ENCODE peak calls at places on chromosomes 2 and 18, in eight cellular contexts. One of them, this sample, is unnamed.

GRCh38 chr2:44397447-44397846 is 35.7 kb downstream of the CAMKMT start:
- DNase-seq in stimulated activated CD8-positive, alpha-beta memory T cell treated with anti-CD3 and anti-CD28 coated beads, Interleukin-7, amount 100 ng/mL, for 1 hour: no peak
- DNase-seq in stimulated activated CD4-positive, alpha-beta T cell treated with anti-CD3 and anti-CD28 coated beads, Interleukin-15, amount 100 ng/mL, for 24 hours: no peak
- DNase-seq in cardiac muscle cell: no peak
- DNase-seq in HEK293T: no peak
- DNase-seq in CD8-positive, alpha-beta memory T cell: no peak
- DNase-seq in WTC11: no peak
- DNase-seq in MV-4-11: no peak
- DNase-seq in this sample: no peak

GRCh38 chr2:223944166-223944703 is 900 bp downstream of the WDFY1 start:
- DNase-seq in HEK293T: peak
- DNase-seq in stimulated activated CD8-positive, alpha-beta memory T cell treated with anti-CD3 and anti-CD28 coated beads, Interleukin-7, amount 100 ng/mL, for 1 hour: no peak
- DNase-seq in stimulated activated CD4-positive, alpha-beta T cell treated with anti-CD3 and anti-CD28 coated beads, Interleukin-15, amount 100 ng/mL, for 24 hours: peak
- DNase-seq in WTC11: peak
- DNase-seq in cardiac muscle cell: peak
- DNase-seq in MV-4-11: no peak
- DNase-seq in CD8-positive, alpha-beta memory T cell: peak
- DNase-seq in this sample: no peak

GRCh38 chr2:172095146-172095904 is 7.4 kb downstream of the DLX2 start:
- DNase-seq in WTC11: peak
- DNase-seq in MV-4-11: peak
- DNase-seq in cardiac muscle cell: no peak
- DNase-seq in HEK293T: no peak
- DNase-seq in stimulated activated CD4-positive, alpha-beta T cell treated with anti-CD3 and anti-CD28 coated beads, Interleukin-15, amount 100 ng/mL, for 24 hours: peak
- DNase-seq in CD8-positive, alpha-beta memory T cell: peak
- DNase-seq in stimulated activated CD8-positive, alpha-beta memory T cell treated with anti-CD3 and anti-CD28 coated beads, Interleukin-7, amount 100 ng/mL, for 1 hour: no peak
- DNase-seq in this sample: peak

GRCh38 chr2:187567126-187567525 is 12.9 kb upstream of the TFPI start:
- DNase-seq in cardiac muscle cell: no peak
- DNase-seq in HEK293T: no peak
- DNase-seq in stimulated activated CD8-positive, alpha-beta memory T cell treated with anti-CD3 and anti-CD28 coated beads, Interleukin-7, amount 100 ng/mL, for 1 hour: no peak
- DNase-seq in MV-4-11: no peak
- DNase-seq in stimulated activated CD4-positive, alpha-beta T cell treated with anti-CD3 and anti-CD28 coated beads, Interleukin-15, amount 100 ng/mL, for 24 hours: no peak
- DNase-seq in WTC11: no peak
- DNase-seq in CD8-positive, alpha-beta memory T cell: no peak
- DNase-seq in this sample: no peak

GRCh38 chr2:70565039-70565731 is 11.6 kb upstream of the TGFA start:
- DNase-seq in HEK293T: no peak
- DNase-seq in cardiac muscle cell: no peak
- DNase-seq in stimulated activated CD8-positive, alpha-beta memory T cell treated with anti-CD3 and anti-CD28 coated beads, Interleukin-7, amount 100 ng/mL, for 1 hour: no peak
- DNase-seq in stimulated activated CD4-positive, alpha-beta T cell treated with anti-CD3 and anti-CD28 coated beads, Interleukin-15, amount 100 ng/mL, for 24 hours: no peak
- DNase-seq in WTC11: no peak
- DNase-seq in MV-4-11: no peak
- DNase-seq in CD8-positive, alpha-beta memory T cell: no peak
- DNase-seq in this sample: no peak

GRCh38 chr2:26651458-26652155 is 10.4 kb upstream of the CIB4 start:
- DNase-seq in cardiac muscle cell: no peak
- DNase-seq in MV-4-11: no peak
- DNase-seq in stimulated activated CD8-positive, alpha-beta memory T cell treated with anti-CD3 and anti-CD28 coated beads, Interleukin-7, amount 100 ng/mL, for 1 hour: no peak
- DNase-seq in HEK293T: no peak
- DNase-seq in WTC11: no peak
- DNase-seq in stimulated activated CD4-positive, alpha-beta T cell treated with anti-CD3 and anti-CD28 coated beads, Interleukin-15, amount 100 ng/mL, for 24 hours: no peak
- DNase-seq in CD8-positive, alpha-beta memory T cell: no peak
- DNase-seq in this sample: no peak

GRCh38 chr2:128008089-128008672 is 19.7 kb downstream of the SAP130 start:
- DNase-seq in WTC11: no peak
- DNase-seq in MV-4-11: peak
- DNase-seq in stimulated activated CD8-positive, alpha-beta memory T cell treated with anti-CD3 and anti-CD28 coated beads, Interleukin-7, amount 100 ng/mL, for 1 hour: no peak
- DNase-seq in cardiac muscle cell: no peak
- DNase-seq in stimulated activated CD4-positive, alpha-beta T cell treated with anti-CD3 and anti-CD28 coated beads, Interleukin-15, amount 100 ng/mL, for 24 hours: no peak
- DNase-seq in HEK293T: no peak
- DNase-seq in CD8-positive, alpha-beta memory T cell: no peak
- DNase-seq in this sample: no peak

GRCh38 chr18:13006731-13007550 is 15.8 kb downstream of the CEP192 start:
- DNase-seq in CD8-positive, alpha-beta memory T cell: no peak
- DNase-seq in cardiac muscle cell: no peak
- DNase-seq in MV-4-11: peak
- DNase-seq in stimulated activated CD8-positive, alpha-beta memory T cell treated with anti-CD3 and anti-CD28 coated beads, Interleukin-7, amount 100 ng/mL, for 1 hour: no peak
- DNase-seq in stimulated activated CD4-positive, alpha-beta T cell treated with anti-CD3 and anti-CD28 coated beads, Interleukin-15, amount 100 ng/mL, for 24 hours: no peak
- DNase-seq in HEK293T: no peak
- DNase-seq in WTC11: no peak
- DNase-seq in this sample: no peak

This sample was measured in central memory CD8-positive, alpha-beta T cell.